ENCODE peak calls at places on chromosomes 12 and 14, in five cellular contexts. One of them, this sample, is unnamed.

GRCh38 chr14:68922201-68922613 is 56.9 kb downstream of the ACTN1 start:
- DNase-seq in fibroblast of pulmonary artery: no peak
- DNase-seq in ACHN: no peak
- DNase-seq in breast epithelium: no peak
- DNase-seq in HuH-7: no peak
- DNase-seq in this sample: no peak

GRCh38 chr14:105853089-105853906 is 326.9 kb downstream of the TMEM121 start:
- DNase-seq in fibroblast of pulmonary artery: no peak
- DNase-seq in ACHN: no peak
- DNase-seq in breast epithelium: peak
- DNase-seq in HuH-7: no peak
- DNase-seq in this sample: no peak

GRCh38 chr14:92490239-92490959 is 23.2 kb upstream of the RIN3 start:
- DNase-seq in fibroblast of pulmonary artery: no peak
- DNase-seq in ACHN: no peak
- DNase-seq in breast epithelium: no peak
- DNase-seq in HuH-7: no peak
- DNase-seq in this sample: no peak

GRCh38 chr12:5733136-5733755 is 211.8 kb downstream of the ANO2 start:
- DNase-seq in fibroblast of pulmonary artery: no peak
- DNase-seq in ACHN: peak
- DNase-seq in breast epithelium: no peak
- DNase-seq in HuH-7: no peak
- DNase-seq in this sample: no peak

GRCh38 chr14:57486767-57487379 is 6.8 kb downstream of the CCDC198 start:
- DNase-seq in fibroblast of pulmonary artery: peak
- DNase-seq in ACHN: peak
- DNase-seq in breast epithelium: no peak
- DNase-seq in HuH-7: peak
- DNase-seq in this sample: peak

GRCh38 chr12:62955678-62956077 is 20.7 kb upstream of the PPM1H start:
- DNase-seq in fibroblast of pulmonary artery: no peak
- DNase-seq in ACHN: no peak
- DNase-seq in breast epithelium: no peak
- DNase-seq in HuH-7: no peak
- DNase-seq in this sample: no peak

GRCh38 chr12:9118161-9118560 is 2.4 kb upstream of the A2M start:
- DNase-seq in fibroblast of pulmonary artery: no peak
- DNase-seq in ACHN: no peak
- DNase-seq in breast epithelium: peak
- DNase-seq in HuH-7: no peak
- DNase-seq in this sample: no peak

GRCh38 chr14:102927346-102927877 is 4.9 kb downstream of the AMN start:
- DNase-seq in fibroblast of pulmonary artery: no peak
- DNase-seq in ACHN: no peak
- DNase-seq in breast epithelium: no peak
- DNase-seq in HuH-7: no peak
- DNase-seq in this sample: no peak

GRCh38 chr12:47281667-47282171 is 202.0 kb upstream of the AMIGO2 start:
- DNase-seq in fibroblast of pulmonary artery: peak
- DNase-seq in ACHN: no peak
- DNase-seq in breast epithelium: no peak
- DNase-seq in HuH-7: no peak
- DNase-seq in this sample: no peak

GRCh38 chr14:99286761-99287160 is 14.8 kb upstream of the BCL11B start:
- DNase-seq in fibroblast of pulmonary artery: no peak
- DNase-seq in ACHN: no peak
- DNase-seq in breast epithelium: no peak
- DNase-seq in HuH-7: no peak
- DNase-seq in this sample: no peak

GRCh38 chr12:47969845-47970244 is 6.4 kb downstream of the TMEM106C start:
- DNase-seq in fibroblast of pulmonary artery: no peak
- DNase-seq in ACHN: no peak
- DNase-seq in breast epithelium: no peak
- DNase-seq in HuH-7: no peak
- DNase-seq in this sample: no peak

GRCh38 chr12:6821271-6821673 is 349 bp upstream of the GPR162 start:
- DNase-seq in fibroblast of pulmonary artery: peak
- DNase-seq in ACHN: peak
- DNase-seq in breast epithelium: no peak
- DNase-seq in HuH-7: no peak
- DNase-seq in this sample: peak

GRCh38 chr12:88111074-88111652 is 30.7 kb downstream of the CEP290 start:
- DNase-seq in fibroblast of pulmonary artery: peak
- DNase-seq in ACHN: peak
- DNase-seq in breast epithelium: no peak
- DNase-seq in HuH-7: peak
- DNase-seq in this sample: peak

GRCh38 chr12:101823891-101824290 is 6.9 kb downstream of the GNPTAB start:
- DNase-seq in fibroblast of pulmonary artery: peak
- DNase-seq in ACHN: peak
- DNase-seq in breast epithelium: peak
- DNase-seq in HuH-7: peak
- DNase-seq in this sample: peak

GRCh38 chr14:98770151-98770550 is 501.8 kb downstream of the BCL11B start:
- DNase-seq in fibroblast of pulmonary artery: no peak
- DNase-seq in ACHN: no peak
- DNase-seq in breast epithelium: no peak
- DNase-seq in HuH-7: no peak
- DNase-seq in this sample: no peak

GRCh38 chr12:100268835-100269564 is 2.0 kb downstream of the SCYL2 start:
- DNase-seq in fibroblast of pulmonary artery: peak
- DNase-seq in ACHN: peak
- DNase-seq in breast epithelium: no peak
- DNase-seq in HuH-7: no peak
- DNase-seq in this sample: peak

GRCh38 chr12:120257041-120257821 is 8.3 kb downstream of the PXN start:
- DNase-seq in fibroblast of pulmonary artery: peak
- DNase-seq in ACHN: no peak
- DNase-seq in breast epithelium: peak
- DNase-seq in HuH-7: no peak
- DNase-seq in this sample: peak

GRCh38 chr14:95290769-95291440 is 28.8 kb downstream of the CLMN start:
- DNase-seq in fibroblast of pulmonary artery: no peak
- DNase-seq in ACHN: no peak
- DNase-seq in breast epithelium: peak
- DNase-seq in HuH-7: no peak
- DNase-seq in this sample: no peak

GRCh38 chr14:22980672-22981089 is 1.7 kb downstream of the AJUBA start:
- DNase-seq in fibroblast of pulmonary artery: peak
- DNase-seq in ACHN: peak
- DNase-seq in breast epithelium: peak
- DNase-seq in HuH-7: peak
- DNase-seq in this sample: peak

GRCh38 chr12:121142171-121142950 is 9.7 kb downstream of the P2RX7 start:
- DNase-seq in fibroblast of pulmonary artery: no peak
- DNase-seq in ACHN: no peak
- DNase-seq in breast epithelium: no peak
- DNase-seq in HuH-7: no peak
- DNase-seq in this sample: no peak

GRCh38 chr12:2461046-2461445 is 333.7 kb upstream of the FKBP4 start:
- DNase-seq in fibroblast of pulmonary artery: no peak
- DNase-seq in ACHN: no peak
- DNase-seq in breast epithelium: no peak
- DNase-seq in HuH-7: no peak
- DNase-seq in this sample: no peak

GRCh38 chr12:125038976-125039625 is 26.1 kb upstream of the AACS start:
- DNase-seq in fibroblast of pulmonary artery: no peak
- DNase-seq in ACHN: no peak
- DNase-seq in breast epithelium: no peak
- DNase-seq in HuH-7: no peak
- DNase-seq in this sample: no peak

GRCh38 chr14:77491056-77491455 is 7.6 kb downstream of the ISM2 start:
- DNase-seq in fibroblast of pulmonary artery: no peak
- DNase-seq in ACHN: no peak
- DNase-seq in breast epithelium: no peak
- DNase-seq in HuH-7: no peak
- DNase-seq in this sample: no peak

GRCh38 chr12:123149088-123149827 is 1.6 kb downstream of the PITPNM2 start:
- DNase-seq in fibroblast of pulmonary artery: peak
- DNase-seq in ACHN: no peak
- DNase-seq in breast epithelium: no peak
- DNase-seq in HuH-7: peak
- DNase-seq in this sample: no peak

GRCh38 chr12:49060237-49061156 is at the start of gene KMT2D:
- DNase-seq in fibroblast of pulmonary artery: peak
- DNase-seq in ACHN: peak
- DNase-seq in breast epithelium: peak
- DNase-seq in HuH-7: peak
- DNase-seq in this sample: peak

This sample was measured in adipocyte.